ENCODE peak calls at places on chromosomes 6 and 20, in nine cellular contexts. I is bronchial epithelial cell, A is skeletal muscle cell, X is colonic mucosa, R is neural progenitor cell, D is fibroblast of pulmonary artery, V is endothelial cell of umbilical vein, K is fibroblast of lung, P is adrenal gland. J is an unnamed sample.

GRCh38 chr6:125421853-125422252 is 120.1 kb upstream of the HDDC2 start:
- DNase-seq in I (peak), A (no peak), X (no peak), R (peak), D (peak), V (peak), K (no peak), P (peak), J (no peak)

GRCh38 chr6:20861479-20861878 is 327.2 kb downstream of the CDKAL1 start:
- DNase-seq in I (no peak), A (no peak), X (no peak), R (no peak), D (no peak), V (no peak), K (peak), P (no peak), J (no peak)

GRCh38 chr6:21022343-21023107 is 488.3 kb downstream of the CDKAL1 start:
- DNase-seq in I (peak), A (peak), X (peak), R (peak), D (peak), V (peak), K (peak), P (no peak), J (no peak)

GRCh38 chr6:140285471-140285870 is 911.0 kb upstream of the CITED2 start:
- DNase-seq in I (no peak), A (peak), X (no peak), R (no peak), D (no peak), V (peak), K (no peak), P (no peak), J (no peak)

GRCh38 chr20:47821481-47822100 is 36.3 kb upstream of the SULF2 start:
- DNase-seq in I (peak), A (no peak), X (no peak), R (no peak), D (no peak), V (no peak), K (no peak), P (no peak), J (no peak)

GRCh38 chr6:56938634-56939294 is 16.1 kb upstream of the BEND6 start:
- DNase-seq in I (peak), A (peak), X (no peak), R (no peak), D (peak), V (peak), K (peak), P (peak), J (peak)

GRCh38 chr6:64932486-64932885 is 774.5 kb downstream of the EYS start:
- DNase-seq in I (peak), A (no peak), X (no peak), R (no peak), D (peak), V (peak), K (no peak), P (no peak), J (no peak)

GRCh38 chr6:99254616-99255550 is 94.6 kb downstream of the FAXC start:
- DNase-seq in I (no peak), A (no peak), X (no peak), R (no peak), D (no peak), V (no peak), K (no peak), P (no peak), J (no peak)

GRCh38 chr20:32468313-32468640 is 110.1 kb downstream of the ASXL1 start:
- DNase-seq in I (no peak), A (no peak), X (peak), R (no peak), D (no peak), V (no peak), K (no peak), P (no peak), J (no peak)

GRCh38 chr20:13295637-13296036 is 74.6 kb downstream of the ISM1 start:
- DNase-seq in I (no peak), A (no peak), X (no peak), R (no peak), D (no peak), V (no peak), K (no peak), P (no peak), J (no peak)

GRCh38 chr6:54801669-54802068 is 44.9 kb upstream of the FAM83B start:
- DNase-seq in I (peak), A (peak), X (no peak), R (no peak), D (peak), V (peak), K (peak), P (no peak), J (peak)

GRCh38 chr6:15025416-15025815 is 220.5 kb upstream of the JARID2 start:
- DNase-seq in I (no peak), A (no peak), X (no peak), R (no peak), D (no peak), V (no peak), K (no peak), P (no peak), J (no peak)

GRCh38 chr6:102995491-102995890 is 1602.0 kb downstream of the GRIK2 start:
- DNase-seq in I (no peak), A (no peak), X (no peak), R (no peak), D (no peak), V (no peak), K (no peak), P (no peak), J (no peak)

GRCh38 chr6:166713608-166714510 is 86.8 kb upstream of the RPS6KA2 start:
- DNase-seq in I (no peak), A (no peak), X (no peak), R (no peak), D (no peak), V (peak), K (no peak), P (no peak), J (no peak)

GRCh38 chr20:19815553-19815991 is 57.5 kb downstream of the RIN2 start:
- DNase-seq in I (peak), A (peak), X (no peak), R (no peak), D (peak), V (peak), K (peak), P (peak), J (peak)
- H3K4me3 ChIP-seq in I (no peak), A (no peak), X (no peak), R (no peak), D (no peak), V (no peak), K (no peak), P (no peak), J (no peak)

GRCh38 chr6:159311618-159312017 is 142.4 kb downstream of the FNDC1 start:
- DNase-seq in I (peak), A (no peak), X (no peak), R (peak), D (no peak), V (no peak), K (no peak), P (no peak), J (no peak)

GRCh38 chr6:159313023-159313422 is 143.8 kb downstream of the FNDC1 start:
- DNase-seq in I (no peak), A (no peak), X (no peak), R (no peak), D (no peak), V (no peak), K (no peak), P (no peak), J (no peak)

GRCh38 chr6:159312204-159312603 is 143.0 kb downstream of the FNDC1 start:
- DNase-seq in I (no peak), A (no peak), X (no peak), R (no peak), D (peak), V (no peak), K (no peak), P (no peak), J (no peak)

GRCh38 chr6:159307246-159307790 is 138.1 kb downstream of the FNDC1 start:
- DNase-seq in I (no peak), A (no peak), X (no peak), R (no peak), D (no peak), V (no peak), K (no peak), P (no peak), J (peak)

DNA sequence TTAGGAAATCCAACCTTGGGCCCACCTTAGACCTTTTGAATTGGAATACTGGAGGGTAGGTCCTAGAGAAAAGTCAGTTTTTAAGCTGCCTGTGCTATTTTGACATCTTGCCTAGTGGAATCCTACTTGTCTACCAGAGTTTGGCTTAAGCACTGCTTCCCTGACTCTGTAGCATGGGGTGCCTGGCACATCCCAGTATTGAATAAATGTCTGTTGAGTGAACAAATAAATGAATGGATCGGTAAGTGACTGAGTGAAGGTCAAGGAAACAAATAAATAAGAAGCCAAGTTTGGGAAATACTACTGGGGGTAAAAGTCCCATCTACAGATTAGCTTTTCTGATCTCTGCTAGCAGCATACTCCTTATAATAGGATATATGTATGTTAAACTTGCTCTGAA is 140.5 kb downstream of the FNDC1 start:
- DNase-seq in I (no peak), A (no peak), X (no peak), R (no peak), D (no peak), V (no peak), K (no peak), P (no peak), J (no peak)
- H3K4me3 ChIP-seq in I (no peak), A (no peak), X (no peak), R (no peak), D (no peak), V (no peak), K (no peak), P (no peak), J (no peak)

DNA sequence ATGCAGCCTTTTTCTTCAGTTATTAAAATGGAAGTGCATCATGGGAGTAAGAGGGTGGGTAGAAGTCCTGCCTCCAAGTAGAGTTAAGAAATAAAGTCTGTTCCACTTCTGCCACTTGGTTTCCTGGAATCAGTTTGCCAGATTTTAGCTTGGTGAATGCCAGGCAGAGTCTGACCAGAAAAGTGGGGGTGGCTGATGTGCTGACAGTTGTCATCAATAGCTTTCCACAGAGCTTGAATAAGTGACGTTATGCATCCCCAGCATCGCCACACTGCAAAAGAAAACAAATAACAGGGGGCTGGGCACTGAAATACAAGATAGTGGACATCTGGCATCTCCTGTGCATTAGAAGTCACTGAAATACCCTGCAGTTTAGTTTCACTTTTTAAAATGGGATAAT is 30.8 kb upstream of the CEP162 start:
- DNase-seq in I (no peak), A (no peak), X (no peak), R (no peak), D (no peak), V (no peak), K (no peak), P (no peak), J (no peak)
- H3K4me3 ChIP-seq in I (no peak), A (no peak), X (no peak), R (no peak), D (peak), V (no peak), K (peak), P (peak), J (no peak)

GRCh38 chr6:16649241-16649640 is 112.0 kb downstream of the ATXN1 start:
- DNase-seq in I (no peak), A (no peak), X (no peak), R (no peak), D (no peak), V (no peak), K (no peak), P (no peak), J (no peak)
- H3K4me3 ChIP-seq in I (no peak), A (no peak), X (no peak), R (no peak), D (no peak), V (no peak), K (no peak), P (no peak), J (no peak)

GRCh38 chr6:163260911-163261310 is 153.6 kb upstream of the QKI start:
- DNase-seq in I (no peak), A (no peak), X (no peak), R (peak), D (no peak), V (no peak), K (no peak), P (no peak), J (no peak)
- H3K4me3 ChIP-seq in I (no peak), A (no peak), X (no peak), R (peak), D (no peak), V (peak), K (no peak), P (peak), J (no peak)

DNA sequence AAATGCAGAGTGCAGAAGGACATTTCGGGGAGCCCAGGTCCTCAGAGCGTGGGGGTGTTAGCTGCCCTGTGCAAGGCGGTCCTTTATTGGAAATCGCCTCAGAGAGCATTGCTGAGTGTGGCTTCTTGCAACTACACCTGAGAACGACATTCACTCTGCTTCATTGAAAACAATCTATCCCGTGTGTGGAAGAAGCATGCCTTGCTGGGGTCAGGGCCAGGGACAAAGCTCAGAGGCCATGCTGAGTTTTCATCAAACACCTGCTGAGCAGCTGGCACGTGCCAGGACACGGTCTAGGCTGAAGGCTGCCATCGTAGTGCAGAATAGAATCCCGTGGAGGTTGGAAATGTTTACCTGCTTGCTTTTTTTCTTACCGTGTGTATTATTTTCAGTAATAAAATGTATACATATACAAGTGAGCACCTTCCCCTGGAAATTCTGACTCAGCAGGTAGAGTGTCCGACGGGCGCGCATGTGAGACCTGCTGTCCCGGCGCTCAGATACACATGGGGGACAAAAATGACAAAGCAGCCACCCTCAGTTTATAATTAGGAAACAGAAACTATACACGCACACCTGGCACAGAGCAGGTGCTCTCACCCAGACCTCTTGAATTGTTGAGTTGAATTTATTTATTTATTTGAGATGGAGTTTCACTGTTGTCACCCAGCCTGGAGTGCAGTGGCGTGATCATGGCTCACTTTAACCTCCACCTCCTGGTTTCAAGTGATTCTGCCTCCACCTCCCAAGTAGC is 180.2 kb downstream of the ZDHHC14 start:
- DNase-seq in I (no peak), A (no peak), X (no peak), R (no peak), D (no peak), V (no peak), K (no peak), P (no peak), J (no peak)
- H3K4me3 ChIP-seq in I (no peak), A (no peak), X (no peak), R (no peak), D (no peak), V (no peak), K (no peak), P (no peak), J (no peak)

GRCh38 chr6:26328265-26328844 is 36.6 kb upstream of the BTN3A2 start:
- DNase-seq in I (no peak), A (no peak), X (no peak), R (no peak), D (no peak), V (no peak), K (no peak), P (no peak), J (no peak)
- H3K4me3 ChIP-seq in I (peak), A (peak), X (no peak), R (peak), D (peak), V (peak), K (peak), P (no peak), J (no peak)